ENCODE peak calls at places on chromosomes 16 and 17, in six cellular contexts. S is amygdala; T is HS-5; O is GM23338; P is stimulated activated CD4-positive, alpha-beta T cell treated with anti-CD3 and anti-CD28 coated beads, Interleukin-4, amount 100 ng/mL, for 24 hours; U is stimulated activated effector memory CD8-positive, alpha-beta T cell treated with anti-CD3 and anti-CD28 coated beads, Interleukin-12 subunit alpha, Interleukin-12 subunit beta, amount 100 ng/mL, for 72 hours. W is an unnamed sample.

GRCh38 chr17:80431246-80432195 is 16.6 kb downstream of the ENDOV start:
- DNase-seq in P (no peak), U (no peak), S (no peak), T (no peak), O (no peak), W (no peak)

GRCh38 chr16:55575621-55576020 is 9.1 kb downstream of the CAPNS2 start:
- DNase-seq in S (no peak), P (no peak), U (no peak), T (no peak), O (no peak), W (no peak)

GRCh38 chr17:50687200-50688066 is 20.3 kb downstream of the ANKRD40 start:
- DNase-seq in P (no peak), S (no peak), T (no peak), U (no peak), O (peak), W (no peak)

GRCh38 chr16:55562936-55563335 is 3.5 kb upstream of the CAPNS2 start:
- DNase-seq in T (no peak), S (no peak), P (no peak), U (no peak), O (no peak), W (no peak)

GRCh38 chr17:80878876-80879722 is 112.5 kb upstream of the CHMP6 start:
- DNase-seq in T (no peak), U (no peak), S (no peak), O (no peak), P (no peak), W (no peak)

GRCh38 chr17:58783380-58783779 is 27.7 kb downstream of the PPM1E start:
- DNase-seq in T (no peak), O (no peak), P (no peak), S (no peak), U (no peak), W (no peak)

GRCh38 chr17:8961861-8962260 is 3.6 kb downstream of the PIK3R5 start:
- DNase-seq in P (no peak), U (no peak), S (no peak), T (no peak), O (no peak), W (no peak)

GRCh38 chr17:72822358-72823023 is 270.0 kb downstream of the SLC39A11 start:
- DNase-seq in P (no peak), T (no peak), O (no peak), U (no peak), S (no peak), W (no peak)

GRCh38 chr17:49013311-49014205 is 16.4 kb downstream of the IGF2BP1 start:
- DNase-seq in O (peak), U (no peak), T (no peak), P (no peak), S (no peak), W (no peak)

GRCh38 chr17:49861150-49861884 is 13.4 kb upstream of the TAC4 start:
- DNase-seq in P (peak), S (no peak), O (peak), T (peak), U (peak), W (peak)

GRCh38 chr17:77451271-77451893 is 310.6 kb downstream of the SEC14L1 start:
- DNase-seq in O (peak), P (peak), S (peak), U (peak), T (no peak), W (no peak)

GRCh38 chr17:31492880-31493655 is 101.6 kb downstream of the RAB11FIP4 start:
- DNase-seq in O (no peak), P (peak), T (no peak), S (peak), U (no peak), W (no peak)

GRCh38 chr16:28951410-28951943 is 740 bp downstream of the NFATC2IP start:
- DNase-seq in T (no peak), O (peak), U (no peak), S (no peak), P (no peak), W (no peak)

GRCh38 chr17:73783382-73783766 is 139.1 kb upstream of the SDK2 start:
- DNase-seq in U (no peak), O (no peak), T (no peak), S (no peak), P (no peak), W (no peak)

GRCh38 chr17:77253611-77254051 is 112.9 kb downstream of the SEC14L1 start:
- DNase-seq in S (no peak), O (peak), T (no peak), P (no peak), U (no peak), W (no peak)

GRCh38 chr17:61239953-61240352 is 159.7 kb upstream of the TBX2 start:
- DNase-seq in U (no peak), P (no peak), O (no peak), S (no peak), T (no peak), W (no peak)

GRCh38 chr17:8611135-8611534 is 19.4 kb downstream of the MYH10 start:
- DNase-seq in P (no peak), T (no peak), O (no peak), U (no peak), S (no peak), W (no peak)

GRCh38 chr17:16971458-16972338 is at the start of gene TNFRSF13B:
- DNase-seq in T (no peak), O (no peak), U (no peak), P (no peak), S (no peak), W (no peak)